ENCODE peak calls at places on chromosome 17, in four cellular contexts. M is glutamatergic neuron, B is B cell, V is GM12865. Z is an unnamed sample.
A peak's percentile ranks its signal among the peaks of the same experiment; 100 is the strongest.

GRCh38 chr17:30337393-30337999 is 3.6 kb upstream of the TMIGD1 start:
- DNase-seq in M (no peak), B (no peak), V (no peak), Z (no peak)

GRCh38 chr17:78346605-78347250 is 13.1 kb downstream of the SOCS3 start:
- DNase-seq in M (no peak), B (no peak), V (no peak), Z (no peak)

GRCh38 chr17:7156342-7156940 is 22.7 kb downstream of the ASGR1 start:
- DNase-seq in M (no peak), B (no peak), V (no peak), Z (no peak)

GRCh38 chr17:64537488-64537887 is 30.7 kb downstream of the CEP95 start:
- DNase-seq in M (no peak), B (no peak), V (no peak), Z (no peak)

GRCh38 chr17:57551321-57552079 is 193.6 kb downstream of the CCDC182 start:
- DNase-seq in M (no peak), B (peak; percentile 95), V (peak; percentile 85), Z (peak; percentile 72)

GRCh38 chr17:66829386-66829864 is 5.5 kb upstream of the CACNG5 start:
- DNase-seq in M (no peak), B (no peak), V (peak; percentile 13), Z (peak; percentile 61)

GRCh38 chr17:32992360-32993033 is 850 bp downstream of the SPACA3 start:
- DNase-seq in M (no peak), B (no peak), V (no peak), Z (no peak)

GRCh38 chr17:55158439-55158838 is 106.3 kb upstream of the HLF start:
- DNase-seq in M (no peak), B (no peak), V (no peak), Z (no peak)

GRCh38 chr17:75240394-75241142 is 20.8 kb downstream of the GGA3 start:
- DNase-seq in M (peak; percentile 60), B (no peak), V (no peak), Z (peak; percentile 67)

GRCh38 chr17:74493381-74493833 is 27.0 kb downstream of the CD300A start:
- DNase-seq in M (peak; percentile 87), B (peak; percentile 50), V (peak; percentile 74), Z (peak; percentile 75)

GRCh38 chr17:75959839-75960511 is 19.0 kb downstream of the ACOX1 start:
- DNase-seq in M (no peak), B (no peak), V (no peak), Z (no peak)

GRCh38 chr17:79907217-79907715 is 68.0 kb upstream of the CBX4 start:
- DNase-seq in M (peak; percentile 17), B (peak; percentile 36), V (no peak), Z (no peak)

GRCh38 chr17:82437325-82437668 is 13.3 kb downstream of the CYBC1 start:
- DNase-seq in M (no peak), B (no peak), V (no peak), Z (no peak)

GRCh38 chr17:76145231-76146052 is 4.4 kb upstream of the FOXJ1 start:
- DNase-seq in M (no peak), B (peak; percentile 46), V (peak; percentile 57), Z (peak; percentile 71)

GRCh38 chr17:320139-320538 is 32.5 kb downstream of the RPH3AL start:
- DNase-seq in M (peak; percentile 25), B (no peak), V (no peak), Z (no peak)

GRCh38 chr17:3335876-3336275 is 37.7 kb upstream of the OR3A1 start:
- DNase-seq in M (no peak), B (no peak), V (no peak), Z (no peak)

GRCh38 chr17:73068322-73069153 is 23.9 kb downstream of the SLC39A11 start:
- DNase-seq in M (no peak), B (no peak), V (no peak), Z (no peak)

GRCh38 chr17:80773243-80773991 is 218.2 kb upstream of the CHMP6 start:
- DNase-seq in M (peak; percentile 59), B (no peak), V (no peak), Z (no peak)

GRCh38 chr17:9446528-9446927 is 129.1 kb downstream of the STX8 start:
- DNase-seq in M (no peak), B (no peak), V (no peak), Z (no peak)

GRCh38 chr17:951388-952132 is 28.0 kb downstream of the NXN start:
- DNase-seq in M (peak; percentile 44), B (no peak), V (no peak), Z (no peak)

GRCh38 chr17:32998893-32999240 is 7.2 kb downstream of the SPACA3 start:
- DNase-seq in M (no peak), B (no peak), V (no peak), Z (no peak)

GRCh38 chr17:75087558-75088453 is at the start of gene SLC16A5:
- DNase-seq in M (peak; percentile 62), B (peak; percentile 49), V (peak; percentile 35), Z (peak; percentile 81)

GRCh38 chr17:4591529-4591928 is 7.2 kb downstream of the SMTNL2 start:
- DNase-seq in M (no peak), B (no peak), V (no peak), Z (no peak)

GRCh38 chr17:18069101-18069500 is 18.6 kb upstream of the DRG2 start:
- DNase-seq in M (no peak), B (no peak), V (no peak), Z (no peak)

GRCh38 chr17:76737676-76738467 is at the start of gene MFSD11:
- DNase-seq in M (peak; percentile 94), B (peak; percentile 91), V (peak; percentile 96), Z (peak; percentile 96)

GRCh38 chr17:52025231-52025630 is 133.3 kb downstream of the CA10 start:
- DNase-seq in M (no peak), B (no peak), V (no peak), Z (no peak)

GRCh38 chr17:3865166-3865565 is 19.1 kb upstream of the NCBP3 start:
- DNase-seq in M (no peak), B (no peak), V (no peak), Z (no peak)

GRCh38 chr17:21213005-21213404 is 956 bp downstream of the TMEM11 start:
- DNase-seq in M (no peak), B (no peak), V (no peak), Z (no peak)

GRCh38 chr17:58303981-58304734 is 23.4 kb upstream of the MPO start:
- DNase-seq in M (peak; percentile 74), B (no peak), V (peak; percentile 74), Z (peak; percentile 93)

GRCh38 chr17:56939869-56940484 is 20.9 kb downstream of the COIL start:
- DNase-seq in M (no peak), B (no peak), V (peak; percentile 73), Z (peak; percentile 74)

GRCh38 chr17:22158364-22158763 is 466.0 kb downstream of the KCNJ18 start:
- DNase-seq in M (no peak), B (no peak), V (no peak), Z (no peak)

GRCh38 chr17:65627892-65628622 is 66.6 kb upstream of the AXIN2 start:
- DNase-seq in M (no peak), B (no peak), V (no peak), Z (no peak)

GRCh38 chr17:15051913-15052312 is 213.2 kb downstream of the PMP22 start:
- DNase-seq in M (no peak), B (no peak), V (no peak), Z (no peak)

GRCh38 chr17:39705786-39706348 is 6.0 kb downstream of the ERBB2 start:
- DNase-seq in M (no peak), B (no peak), V (no peak), Z (no peak)

GRCh38 chr17:82780195-82780594 is 28.3 kb downstream of the TBCD start:
- DNase-seq in M (no peak), B (no peak), V (no peak), Z (no peak)

GRCh38 chr17:70906808-70907207 is 737.5 kb downstream of the KCNJ2 start:
- DNase-seq in M (no peak), B (no peak), V (no peak), Z (no peak)

GRCh38 chr17:45976755-45977505 is 22.1 kb upstream of the STH start:
- DNase-seq in M (no peak), B (no peak), V (no peak), Z (no peak)

GRCh38 chr17:35733366-35733765 is 1.9 kb downstream of the RASL10B start:
- DNase-seq in M (no peak), B (no peak), V (no peak), Z (no peak)

GRCh38 chr17:68057531-68057952 is 22.0 kb downstream of the KPNA2 start:
- DNase-seq in M (no peak), B (no peak), V (peak; percentile 43), Z (no peak)
- TF ChIP-seq CTCF in M (peak; percentile 10), B (peak; percentile 47), V (peak; percentile 43), Z (peak; percentile 22)

GRCh38 chr17:41531993-41532392 is 3.9 kb upstream of the KRT19 start:
- DNase-seq in M (no peak), B (no peak), V (no peak), Z (no peak)

GRCh38 chr17:41530062-41531048 is 2.2 kb upstream of the KRT19 start:
- DNase-seq in M (no peak), B (no peak), V (no peak), Z (no peak)

GRCh38 chr17:41534899-41535546 is 6.9 kb upstream of the KRT19 start:
- DNase-seq in M (no peak), B (no peak), V (no peak), Z (no peak)

GRCh38 chr17:41533613-41534012 is 5.5 kb upstream of the KRT19 start:
- DNase-seq in M (no peak), B (no peak), V (no peak), Z (no peak)

DNA sequence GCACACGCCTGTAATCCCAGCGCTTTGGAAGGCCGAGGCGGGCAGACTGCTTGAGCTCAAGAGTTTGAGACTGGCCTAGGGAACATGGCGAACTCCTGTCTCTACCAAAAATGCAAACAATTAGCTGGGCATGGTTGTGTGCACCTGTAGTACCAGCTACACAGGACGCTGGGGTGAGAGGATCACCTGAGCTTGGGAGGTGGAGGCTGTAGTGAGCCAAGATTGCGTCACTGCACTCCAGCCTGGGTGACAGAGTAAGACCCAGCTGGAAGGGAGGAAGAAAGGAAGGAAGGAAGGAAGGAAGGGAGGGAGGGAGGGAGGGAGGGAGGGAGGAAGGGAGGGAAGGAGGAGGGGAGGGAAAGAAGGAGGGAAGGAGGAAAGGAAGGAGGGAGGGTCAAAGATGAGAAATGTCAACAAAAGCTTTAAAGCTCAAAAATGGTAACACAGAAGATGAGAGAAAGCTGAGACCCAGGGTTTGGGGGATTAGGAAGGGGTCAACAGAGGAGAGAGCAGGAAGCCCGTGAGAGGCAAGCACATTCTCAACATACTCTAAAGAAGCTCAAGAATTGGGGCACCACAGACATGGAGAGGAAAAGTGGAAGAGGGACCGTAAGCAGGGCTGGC is 5.0 kb upstream of the KRT19 start:
- DNase-seq in M (no peak), B (no peak), V (no peak), Z (no peak)
- TF ChIP-seq CTCF in M (no peak), B (no peak), V (no peak), Z (no peak)

GRCh38 chr17:61322316-61323014 is 77.2 kb upstream of the TBX2 start:
- DNase-seq in M (no peak), B (no peak), V (no peak), Z (no peak)
- TF ChIP-seq CTCF in M (no peak), B (no peak), V (no peak), Z (no peak)

GRCh38 chr17:16415031-16415924 is at the start of gene TRPV2:
- DNase-seq in M (peak; percentile 41), B (peak; percentile 59), V (peak; percentile 86), Z (peak; percentile 82)
- TF ChIP-seq CTCF in M (no peak), B (peak; percentile 64), V (peak; percentile 91), Z (peak; percentile 77)